ENCODE peak calls at places on chromosomes 1 and 21, in five cellular contexts. One of them, this sample, is unnamed.

GRCh38 chr1:160767417-160768294 is 28.3 kb upstream of the LY9 start:
- DNase-seq in GM12865: peak
- DNase-seq in GM10248: no peak
- DNase-seq in stimulated activated CD8-positive, alpha-beta memory T cell treated with anti-CD3 and anti-CD28 coated beads, Interleukin-7, amount 100 ng/mL, for 1 hour: no peak
- DNase-seq in amniotic stem cell: no peak
- DNase-seq in this sample: no peak

GRCh38 chr1:229479660-229480399 is 28.3 kb downstream of the NUP133 start:
- DNase-seq in GM12865: peak
- DNase-seq in stimulated activated CD8-positive, alpha-beta memory T cell treated with anti-CD3 and anti-CD28 coated beads, Interleukin-7, amount 100 ng/mL, for 1 hour: no peak
- DNase-seq in GM10248: peak
- DNase-seq in amniotic stem cell: no peak
- DNase-seq in this sample: no peak

GRCh38 chr1:9766759-9767442 is 56.9 kb downstream of the CLSTN1 start:
- DNase-seq in GM12865: no peak
- DNase-seq in amniotic stem cell: peak
- DNase-seq in stimulated activated CD8-positive, alpha-beta memory T cell treated with anti-CD3 and anti-CD28 coated beads, Interleukin-7, amount 100 ng/mL, for 1 hour: no peak
- DNase-seq in GM10248: no peak
- DNase-seq in this sample: peak

GRCh38 chr1:41347276-41347675 is 14.0 kb upstream of the FOXO6 start:
- DNase-seq in GM12865: no peak
- DNase-seq in stimulated activated CD8-positive, alpha-beta memory T cell treated with anti-CD3 and anti-CD28 coated beads, Interleukin-7, amount 100 ng/mL, for 1 hour: no peak
- DNase-seq in GM10248: no peak
- DNase-seq in amniotic stem cell: no peak
- DNase-seq in this sample: no peak

GRCh38 chr1:89724369-89725015 is 91.6 kb downstream of the LRRC8C start:
- DNase-seq in GM10248: peak
- DNase-seq in stimulated activated CD8-positive, alpha-beta memory T cell treated with anti-CD3 and anti-CD28 coated beads, Interleukin-7, amount 100 ng/mL, for 1 hour: no peak
- DNase-seq in amniotic stem cell: no peak
- DNase-seq in GM12865: peak
- DNase-seq in this sample: no peak

GRCh38 chr1:81563632-81564031 is 237.1 kb upstream of the ADGRL2 start:
- DNase-seq in GM12865: no peak
- DNase-seq in stimulated activated CD8-positive, alpha-beta memory T cell treated with anti-CD3 and anti-CD28 coated beads, Interleukin-7, amount 100 ng/mL, for 1 hour: no peak
- DNase-seq in amniotic stem cell: no peak
- DNase-seq in GM10248: no peak
- DNase-seq in this sample: no peak

GRCh38 chr1:56287736-56288135 is 291.6 kb downstream of the PLPP3 start:
- DNase-seq in GM10248: no peak
- DNase-seq in GM12865: no peak
- DNase-seq in amniotic stem cell: no peak
- DNase-seq in stimulated activated CD8-positive, alpha-beta memory T cell treated with anti-CD3 and anti-CD28 coated beads, Interleukin-7, amount 100 ng/mL, for 1 hour: no peak
- DNase-seq in this sample: no peak

GRCh38 chr1:56446531-56447098 is 132.7 kb downstream of the PLPP3 start:
- DNase-seq in GM12865: no peak
- DNase-seq in stimulated activated CD8-positive, alpha-beta memory T cell treated with anti-CD3 and anti-CD28 coated beads, Interleukin-7, amount 100 ng/mL, for 1 hour: no peak
- DNase-seq in amniotic stem cell: no peak
- DNase-seq in GM10248: no peak
- DNase-seq in this sample: no peak

GRCh38 chr1:42266253-42267135 is 68.5 kb downstream of the FOXJ3 start:
- DNase-seq in amniotic stem cell: no peak
- DNase-seq in GM10248: no peak
- DNase-seq in GM12865: no peak
- DNase-seq in stimulated activated CD8-positive, alpha-beta memory T cell treated with anti-CD3 and anti-CD28 coated beads, Interleukin-7, amount 100 ng/mL, for 1 hour: no peak
- DNase-seq in this sample: no peak

GRCh38 chr1:66510407-66510806 is 23.5 kb upstream of the SGIP1 start:
- DNase-seq in GM10248: no peak
- DNase-seq in amniotic stem cell: no peak
- DNase-seq in stimulated activated CD8-positive, alpha-beta memory T cell treated with anti-CD3 and anti-CD28 coated beads, Interleukin-7, amount 100 ng/mL, for 1 hour: no peak
- DNase-seq in GM12865: no peak
- DNase-seq in this sample: no peak

GRCh38 chr1:214525535-214526019 is 25.8 kb downstream of the PTPN14 start:
- DNase-seq in stimulated activated CD8-positive, alpha-beta memory T cell treated with anti-CD3 and anti-CD28 coated beads, Interleukin-7, amount 100 ng/mL, for 1 hour: no peak
- DNase-seq in GM10248: no peak
- DNase-seq in amniotic stem cell: no peak
- DNase-seq in GM12865: peak
- DNase-seq in this sample: no peak

GRCh38 chr1:98143403-98143802 is 222.6 kb upstream of the DPYD start:
- DNase-seq in stimulated activated CD8-positive, alpha-beta memory T cell treated with anti-CD3 and anti-CD28 coated beads, Interleukin-7, amount 100 ng/mL, for 1 hour: no peak
- DNase-seq in amniotic stem cell: no peak
- DNase-seq in GM10248: no peak
- DNase-seq in GM12865: peak
- DNase-seq in this sample: no peak

GRCh38 chr1:34500451-34500850 is 254.4 kb upstream of the GJB5 start:
- DNase-seq in GM10248: peak
- DNase-seq in stimulated activated CD8-positive, alpha-beta memory T cell treated with anti-CD3 and anti-CD28 coated beads, Interleukin-7, amount 100 ng/mL, for 1 hour: no peak
- DNase-seq in amniotic stem cell: no peak
- DNase-seq in GM12865: peak
- DNase-seq in this sample: no peak

GRCh38 chr1:241992734-241993133 is 6.2 kb downstream of the MAP1LC3C start:
- DNase-seq in stimulated activated CD8-positive, alpha-beta memory T cell treated with anti-CD3 and anti-CD28 coated beads, Interleukin-7, amount 100 ng/mL, for 1 hour: no peak
- DNase-seq in amniotic stem cell: no peak
- DNase-seq in GM10248: no peak
- DNase-seq in GM12865: no peak
- DNase-seq in this sample: no peak

GRCh38 chr1:54460861-54461382 is 54.7 kb upstream of the SSBP3 start:
- DNase-seq in GM10248: no peak
- DNase-seq in amniotic stem cell: no peak
- DNase-seq in stimulated activated CD8-positive, alpha-beta memory T cell treated with anti-CD3 and anti-CD28 coated beads, Interleukin-7, amount 100 ng/mL, for 1 hour: no peak
- DNase-seq in GM12865: no peak
- DNase-seq in this sample: no peak

GRCh38 chr1:224733021-224733911 is 117.1 kb downstream of the CNIH3 start:
- DNase-seq in amniotic stem cell: no peak
- DNase-seq in stimulated activated CD8-positive, alpha-beta memory T cell treated with anti-CD3 and anti-CD28 coated beads, Interleukin-7, amount 100 ng/mL, for 1 hour: no peak
- DNase-seq in GM10248: peak
- DNase-seq in GM12865: peak
- DNase-seq in this sample: no peak

GRCh38 chr1:26814377-26814776 is 12.1 kb upstream of the ZDHHC18 start:
- DNase-seq in GM10248: no peak
- DNase-seq in amniotic stem cell: no peak
- DNase-seq in stimulated activated CD8-positive, alpha-beta memory T cell treated with anti-CD3 and anti-CD28 coated beads, Interleukin-7, amount 100 ng/mL, for 1 hour: no peak
- DNase-seq in GM12865: no peak
- DNase-seq in this sample: no peak

GRCh38 chr21:32392299-32392879 is 423 bp downstream of the URB1 start:
- DNase-seq in stimulated activated CD8-positive, alpha-beta memory T cell treated with anti-CD3 and anti-CD28 coated beads, Interleukin-7, amount 100 ng/mL, for 1 hour: no peak
- DNase-seq in GM10248: no peak
- DNase-seq in GM12865: peak
- DNase-seq in amniotic stem cell: no peak
- DNase-seq in this sample: no peak

GRCh38 chr21:44354775-44355771 is 1.7 kb downstream of the TRPM2 start:
- DNase-seq in GM10248: no peak
- DNase-seq in GM12865: peak
- DNase-seq in stimulated activated CD8-positive, alpha-beta memory T cell treated with anti-CD3 and anti-CD28 coated beads, Interleukin-7, amount 100 ng/mL, for 1 hour: no peak
- DNase-seq in amniotic stem cell: no peak
- DNase-seq in this sample: no peak